ENCODE peak calls at places on chromosomes 11 and 22, in eight cellular contexts. P is gastrocnemius medialis, B is IMR-90, X is adrenal gland, K is Peyer's patch, U is ovary, N is thyroid gland, S is colonic mucosa. Y is an unnamed sample.

GRCh38 chr11:56152333-56152732 is 7.8 kb downstream of the OR8K5 start:
- DNase-seq in S (no peak), N (no peak), P (no peak), X (no peak), B (no peak), K (no peak), U (no peak), Y (no peak)

GRCh38 chr11:79702303-79702702 is 261.5 kb upstream of the TENM4 start:
- DNase-seq in K (no peak), U (no peak), S (no peak), X (no peak), N (no peak), B (no peak), P (no peak), Y (no peak)

GRCh38 chr11:2930705-2931415 is 1.6 kb upstream of the PHLDA2 start:
- DNase-seq in B (peak; percentile 23), X (peak; percentile 62), U (peak; percentile 59), P (no peak), K (peak; percentile 94), N (peak; percentile 93), S (peak; percentile 95), Y (peak; percentile 94)

GRCh38 chr22:31901388-31902137 is 42.8 kb upstream of the YWHAH start:
- DNase-seq in X (no peak), S (no peak), U (no peak), K (no peak), P (no peak), B (no peak), N (no peak), Y (no peak)

GRCh38 chr22:23305922-23306374 is 125.6 kb downstream of the BCR start:
- DNase-seq in X (peak; percentile 69), B (peak; percentile 81), S (no peak), N (peak; percentile 40), K (no peak), U (peak; percentile 89), P (peak; percentile 69), Y (peak; percentile 95)

GRCh38 chr11:34570584-34570983 is 50.3 kb upstream of the EHF start:
- DNase-seq in K (no peak), X (no peak), S (no peak), B (peak; percentile 8), N (no peak), U (no peak), P (no peak), Y (no peak)

GRCh38 chr11:13896990-13897353 is 65.6 kb upstream of the SPON1 start:
- DNase-seq in X (no peak), K (no peak), P (no peak), N (no peak), S (no peak), B (no peak), U (no peak), Y (peak; percentile 73)

GRCh38 chr11:95821640-95822039 is 31.3 kb downstream of the CEP57 start:
- DNase-seq in B (peak; percentile 77), U (no peak), P (no peak), K (no peak), X (no peak), N (no peak), S (no peak), Y (no peak)

GRCh38 chr11:28673687-28674431 is 565.7 kb downstream of the METTL15 start:
- DNase-seq in B (peak; percentile 13), P (no peak), K (no peak), X (no peak), U (no peak), N (no peak), S (no peak), Y (no peak)

GRCh38 chr11:66728760-66729385 is at the start of gene SPTBN2:
- DNase-seq in N (no peak), P (no peak), K (no peak), U (no peak), B (no peak), X (no peak), S (no peak), Y (no peak)

GRCh38 chr22:32050678-32051515 is 7.8 kb downstream of the SLC5A1 start:
- DNase-seq in K (no peak), B (peak; percentile 79), P (peak; percentile 92), U (no peak), S (no peak), X (peak; percentile 53), N (peak; percentile 8), Y (peak; percentile 72)

GRCh38 chr22:24106385-24107381 is 74.6 kb upstream of the SUSD2 start:
- DNase-seq in K (no peak), X (no peak), U (no peak), N (peak; percentile 30), P (no peak), B (no peak), S (no peak), Y (no peak)

GRCh38 chr11:121152764-121153163 is 51.7 kb downstream of the TECTA start:
- DNase-seq in S (no peak), N (no peak), B (no peak), U (no peak), P (no peak), X (no peak), K (no peak), Y (no peak)

GRCh38 chr11:34492806-34493414 is 20.7 kb downstream of the ELF5 start:
- DNase-seq in S (peak; percentile 66), K (no peak), P (peak; percentile 27), N (peak; percentile 71), X (peak; percentile 53), B (peak; percentile 51), U (peak; percentile 49), Y (no peak)

GRCh38 chr11:68890490-68891231 is 13.0 kb downstream of the MRPL21 start:
- DNase-seq in S (peak; percentile 36), B (peak; percentile 64), P (peak; percentile 79), N (peak; percentile 62), U (no peak), K (no peak), X (no peak), Y (peak; percentile 93)

GRCh38 chr11:45949992-45950407 is 27.5 kb downstream of the LARGE2 start:
- DNase-seq in U (no peak), N (no peak), K (no peak), S (no peak), P (no peak), B (no peak), X (no peak), Y (no peak)

GRCh38 chr11:64287676-64288352 is 2.2 kb downstream of the GPR137 start:
- DNase-seq in P (no peak), N (no peak), X (no peak), S (no peak), B (no peak), K (peak; percentile 44), U (no peak), Y (no peak)

GRCh38 chr22:37014415-37014806 is 4.8 kb downstream of the TST start:
- DNase-seq in X (no peak), B (no peak), K (no peak), N (no peak), S (no peak), U (no peak), P (no peak), Y (peak; percentile 30)

GRCh38 chr11:20125927-20126326 is 34.3 kb downstream of the DBX1 start:
- DNase-seq in N (peak; percentile 87), S (no peak), K (no peak), U (no peak), X (no peak), B (peak; percentile 79), P (no peak), Y (no peak)

GRCh38 chr11:12692238-12693074 is 18.2 kb downstream of the TEAD1 start:
- DNase-seq in K (peak; percentile 87), P (peak; percentile 84), N (peak; percentile 96), B (peak; percentile 95), U (peak; percentile 96), X (peak; percentile 91), S (peak; percentile 95), Y (peak; percentile 97)

GRCh38 chr11:66002648-66003225 is 434 bp downstream of the BANF1 start:
- DNase-seq in X (peak; percentile 66), K (peak; percentile 85), S (peak; percentile 67), U (peak; percentile 77), N (peak; percentile 69), P (peak; percentile 86), B (peak; percentile 48), Y (no peak)

GRCh38 chr22:19121631-19122142 is 525 bp downstream of the DGCR2 start:
- DNase-seq in P (peak; percentile 95), B (peak; percentile 7), K (peak; percentile 79), U (peak; percentile 67), N (peak; percentile 88), S (peak; percentile 59), X (peak; percentile 62), Y (peak; percentile 90)
- H3K4me1 ChIP-seq in P (peaks cover 48% of the 10 kb centered on the region), B (peaks cover 16% of the 10 kb centered on the region), K (peaks cover 34% of the 10 kb centered on the region), U (peaks cover 21% of the 10 kb centered on the region), N (peaks cover 50% of the 10 kb centered on the region), S (peaks cover 24% of the 10 kb centered on the region), X (peaks cover 47% of the 10 kb centered on the region), Y (peaks cover 20% of the 10 kb centered on the region)

GRCh38 chr11:115170133-115170815 is 333.9 kb downstream of the CADM1 start:
- DNase-seq in N (peak; percentile 54), K (no peak), B (peak; percentile 38), P (no peak), X (no peak), U (no peak), S (peak; percentile 47), Y (no peak)

GRCh38 chr11:115164774-115165173 is 339.4 kb downstream of the CADM1 start:
- DNase-seq in S (no peak), K (no peak), N (no peak), B (no peak), U (peak; percentile 53), P (no peak), X (peak; percentile 37), Y (no peak)

GRCh38 chr11:115166826-115167225 is 337.4 kb downstream of the CADM1 start:
- DNase-seq in K (no peak), S (no peak), N (no peak), X (no peak), U (no peak), B (no peak), P (no peak), Y (no peak)

GRCh38 chr11:115168229-115168671 is 336.0 kb downstream of the CADM1 start:
- DNase-seq in N (peak; percentile 42), S (no peak), B (no peak), U (no peak), X (peak; percentile 42), P (peak; percentile 67), K (no peak), Y (no peak)

GRCh38 chr11:115168686-115169085 is 335.5 kb downstream of the CADM1 start:
- DNase-seq in P (no peak), U (no peak), S (no peak), K (no peak), X (no peak), N (no peak), B (no peak), Y (no peak)
- H3K27ac ChIP-seq in P (peak overlapping the region; percentile 73), U (no peak overlapping the region), S (no peak overlapping the region), K (no peak overlapping the region), X (peak overlapping the region; percentile 66), N (no peak overlapping the region), B (no peak overlapping the region), Y (no peak overlapping the region)

GRCh38 chr22:48489551-48490512 is 1337.8 kb downstream of the BRD1 start:
- DNase-seq in N (no peak), B (no peak), X (no peak), S (no peak), P (no peak), K (peak; percentile 40), U (peak; percentile 62), Y (peak; percentile 51)
- TF ChIP-seq CTCF in N (no peak), B (no peak), X (no peak), S (no peak), P (no peak), K (no peak), U (no peak), Y (no peak)

DNA sequence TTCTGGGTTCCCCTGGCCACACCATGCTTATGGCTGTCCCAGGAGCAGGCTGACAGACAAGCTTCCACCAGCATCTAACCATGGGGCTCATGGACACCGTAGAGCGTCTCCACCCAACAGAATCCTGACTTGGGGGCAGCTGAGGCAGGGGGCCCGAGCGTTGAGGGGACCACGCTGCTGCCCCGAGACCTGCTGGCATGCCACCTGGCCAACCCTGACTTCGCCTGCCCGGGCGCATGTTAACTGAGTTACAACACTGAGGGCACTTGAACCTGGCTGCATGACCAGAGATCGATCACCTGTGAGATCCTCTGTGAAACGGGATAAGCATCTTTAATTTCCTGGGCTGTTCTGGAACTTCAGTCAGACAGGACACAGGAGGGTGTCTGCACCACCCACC is 13.7 kb downstream of the PPM1F start:
- DNase-seq in N (peak; percentile 26), S (no peak), P (no peak), U (no peak), X (no peak), B (no peak), K (no peak), Y (no peak)
- H3K4me1 ChIP-seq in N (peaks cover 69% of the 10 kb centered on the region), S (peaks cover 18% of the 10 kb centered on the region), P (peaks cover 66% of the 10 kb centered on the region), U (peaks cover 21% of the 10 kb centered on the region), X (peaks cover 68% of the 10 kb centered on the region), B (peaks cover 29% of the 10 kb centered on the region), K (no peaks in the 10 kb centered on the region), Y (peaks cover 45% of the 10 kb centered on the region)